ENCODE peak calls at places on chromosome 9, in nine cellular contexts. S is A549; Z is SHP77 treated with DMSO at 0.1 percent for 48 hours; Y is GM23248; J is activated T-cell treated with anti-CD3 and anti-CD28 coated beads, Interleukin-2, amount 50 U/mL, for 24 hours; W is GM12865; M is ELR; N is CD8-positive, alpha-beta memory T cell; V is activated CD4-positive, alpha-beta T cell treated with anti-CD3 and anti-CD28 coated beads for 1 hour. D is an unnamed sample.

GRCh38 chr9:106074006-106074405 is 379.7 kb downstream of the TMEM38B start:
- DNase-seq in S (no peak), Z (no peak), Y (no peak), J (no peak), W (no peak), M (no peak), N (no peak), V (no peak), D (no peak)

GRCh38 chr9:110828148-110828730 is 159.6 kb downstream of the MUSK start:
- DNase-seq in S (no peak), Z (no peak), Y (peak), J (no peak), W (no peak), M (peak), N (no peak), V (no peak), D (peak)

GRCh38 chr9:110837401-110838005 is 168.9 kb downstream of the MUSK start:
- DNase-seq in S (no peak), Z (no peak), Y (no peak), J (no peak), W (peak), M (no peak), N (no peak), V (no peak), D (no peak)

GRCh38 chr9:121825481-121825830 is 174.0 kb downstream of the DAB2IP start:
- DNase-seq in S (no peak), Z (no peak), Y (no peak), J (no peak), W (no peak), M (no peak), N (no peak), V (no peak), D (no peak)

GRCh38 chr9:116318463-116319271 is 165.1 kb downstream of the PAPPA start:
- DNase-seq in S (no peak), Z (no peak), Y (peak), J (no peak), W (no peak), M (no peak), N (no peak), V (no peak), D (no peak)

GRCh38 chr9:4860383-4860782 is 67.6 kb downstream of the RCL1 start:
- DNase-seq in S (no peak), Z (no peak), Y (no peak), J (no peak), W (no peak), M (no peak), N (no peak), V (no peak), D (no peak)

GRCh38 chr9:117414906-117415583 is at the start of gene ASTN2:
- DNase-seq in S (no peak), Z (no peak), Y (no peak), J (no peak), W (no peak), M (no peak), N (no peak), V (no peak), D (no peak)

GRCh38 chr9:69940668-69941067 is 103.0 kb upstream of the MAMDC2 start:
- DNase-seq in S (no peak), Z (no peak), Y (no peak), J (no peak), W (no peak), M (no peak), N (no peak), V (no peak), D (no peak)

GRCh38 chr9:98214811-98215210 is 22.4 kb upstream of the CORO2A start:
- DNase-seq in S (no peak), Z (no peak), Y (no peak), J (no peak), W (no peak), M (no peak), N (no peak), V (no peak), D (no peak)

GRCh38 chr9:124683043-124683442 is 88.1 kb downstream of the NR6A1 start:
- DNase-seq in S (no peak), Z (no peak), Y (no peak), J (no peak), W (no peak), M (no peak), N (no peak), V (no peak), D (no peak)

GRCh38 chr9:96187108-96187695 is 114.8 kb downstream of the HSD17B3 start:
- DNase-seq in S (no peak), Z (peak), Y (no peak), J (no peak), W (no peak), M (no peak), N (no peak), V (no peak), D (no peak)

GRCh38 chr9:81690251-81690851 is 1.0 kb upstream of the TLE1 start:
- DNase-seq in S (peak), Z (no peak), Y (peak), J (peak), W (no peak), M (peak), N (no peak), V (no peak), D (peak)

GRCh38 chr9:86282979-86283535 is 719 bp upstream of the ISCA1 start:
- DNase-seq in S (no peak), Z (no peak), Y (peak), J (no peak), W (no peak), M (peak), N (no peak), V (no peak), D (peak)

GRCh38 chr9:129717991-129718390 is 34.9 kb downstream of the PTGES start:
- DNase-seq in S (no peak), Z (no peak), Y (no peak), J (no peak), W (no peak), M (no peak), N (no peak), V (no peak), D (no peak)

GRCh38 chr9:4742246-4742645 is 1.2 kb upstream of the AK3 start:
- DNase-seq in S (no peak), Z (no peak), Y (peak), J (no peak), W (no peak), M (peak), N (no peak), V (no peak), D (no peak)

GRCh38 chr9:128912270-128912853 is 8.4 kb upstream of the PHYHD1 start:
- DNase-seq in S (peak), Z (no peak), Y (peak), J (no peak), W (no peak), M (peak), N (no peak), V (no peak), D (peak)

GRCh38 chr9:137077758-137078693 is 709 bp downstream of the UAP1L1 start:
- DNase-seq in S (no peak), Z (no peak), Y (peak), J (peak), W (peak), M (peak), N (peak), V (no peak), D (no peak)

GRCh38 chr9:12884736-12885395 is 110.0 kb downstream of the LURAP1L start:
- DNase-seq in S (peak), Z (no peak), Y (peak), J (no peak), W (peak), M (peak), N (no peak), V (no peak), D (peak)

GRCh38 chr9:84140535-84141101 is 160.0 kb downstream of the RMI1 start:
- DNase-seq in S (no peak), Z (no peak), Y (peak), J (peak), W (peak), M (peak), N (no peak), V (peak), D (no peak)

GRCh38 chr9:98372077-98372812 is 116.8 kb upstream of the TBC1D2 start:
- DNase-seq in S (no peak), Z (no peak), Y (no peak), J (no peak), W (no peak), M (no peak), N (no peak), V (no peak), D (no peak)

GRCh38 chr9:33447404-33448158 is at the start of gene AQP3:
- DNase-seq in S (peak), Z (no peak), Y (peak), J (peak), W (peak), M (peak), N (peak), V (peak), D (peak)

GRCh38 chr9:117828466-117828865 is 124.3 kb downstream of the TLR4 start:
- DNase-seq in S (no peak), Z (no peak), Y (no peak), J (no peak), W (no peak), M (no peak), N (no peak), V (no peak), D (no peak)

GRCh38 chr9:136545065-136545965 is 533 bp downstream of the NOTCH1 start:
- DNase-seq in S (no peak), Z (no peak), Y (peak), J (peak), W (peak), M (peak), N (peak), V (peak), D (peak)

GRCh38 chr9:89609426-89610006 is 4.7 kb downstream of the GADD45G start:
- DNase-seq in S (no peak), Z (no peak), Y (no peak), J (no peak), W (no peak), M (no peak), N (no peak), V (no peak), D (no peak)

GRCh38 chr9:105658351-105658750 is 3.9 kb upstream of the TAL2 start:
- DNase-seq in S (no peak), Z (no peak), Y (no peak), J (no peak), W (no peak), M (no peak), N (no peak), V (no peak), D (no peak)

GRCh38 chr9:94981661-94982060 is 255.2 kb downstream of the AOPEP start:
- DNase-seq in S (no peak), Z (no peak), Y (no peak), J (no peak), W (no peak), M (no peak), N (no peak), V (no peak), D (no peak)

GRCh38 chr9:129733632-129733953 is 19.2 kb downstream of the PTGES start:
- DNase-seq in S (no peak), Z (no peak), Y (no peak), J (no peak), W (no peak), M (no peak), N (no peak), V (no peak), D (no peak)

GRCh38 chr9:127077658-127077975 is 44.8 kb downstream of the ANGPTL2 start:
- DNase-seq in S (no peak), Z (no peak), Y (no peak), J (no peak), W (no peak), M (no peak), N (no peak), V (no peak), D (no peak)

GRCh38 chr9:134547161-134548100 is 94.2 kb upstream of the COL5A1 start:
- DNase-seq in S (no peak), Z (no peak), Y (no peak), J (no peak), W (no peak), M (no peak), N (no peak), V (no peak), D (no peak)

GRCh38 chr9:16039103-16039987 is 486.5 kb downstream of the CCDC171 start:
- DNase-seq in S (no peak), Z (no peak), Y (no peak), J (no peak), W (peak), M (peak), N (no peak), V (no peak), D (no peak)

GRCh38 chr9:27425827-27426716 is 98.0 kb upstream of the IFNK start:
- DNase-seq in S (no peak), Z (no peak), Y (no peak), J (no peak), W (no peak), M (no peak), N (no peak), V (no peak), D (no peak)

GRCh38 chr9:93118863-93119702 is 15.0 kb downstream of the NINJ1 start:
- DNase-seq in S (no peak), Z (no peak), Y (no peak), J (no peak), W (no peak), M (no peak), N (no peak), V (no peak), D (no peak)

GRCh38 chr9:132645711-132646110 is 24.1 kb downstream of the DDX31 start:
- DNase-seq in S (no peak), Z (no peak), Y (no peak), J (no peak), W (no peak), M (no peak), N (no peak), V (no peak), D (no peak)

GRCh38 chr9:28648723-28649122 is 1075.4 kb upstream of the C9orf72 start:
- DNase-seq in S (peak), Z (no peak), Y (no peak), J (no peak), W (no peak), M (no peak), N (no peak), V (no peak), D (no peak)